ENCODE peak calls at places on chromosome 22, in eight cellular contexts. D, E, F, K, Q, A, X and S are unnamed samples.
A peak's percentile ranks its signal among the peaks of the same experiment; 100 is the strongest.

GRCh38 chr22:20232781-20233180 is 35.3 kb downstream of the RTN4R start:
- DNase-seq in Q (no peak), K (no peak), X (no peak), E (no peak), F (no peak), A (no peak), D (no peak), S (no peak)

GRCh38 chr22:23122992-23123803 is 18.6 kb downstream of the RSPH14 start:
- DNase-seq in E (no peak), K (no peak), D (no peak), A (no peak), F (no peak), Q (no peak), X (no peak), S (no peak)

GRCh38 chr22:28942801-28943500 is 59.6 kb downstream of the ZNRF3 start:
- DNase-seq in A (no peak), F (no peak), K (no peak), E (no peak), D (no peak), X (no peak), Q (no peak), S (no peak)

GRCh38 chr22:27572267-27572666 is 229.3 kb downstream of the MN1 start:
- DNase-seq in D (no peak), K (no peak), Q (no peak), F (no peak), A (no peak), E (no peak), X (no peak), S (no peak)

GRCh38 chr22:38222797-38223119 is 21.0 kb downstream of the MAFF start:
- DNase-seq in Q (no peak), A (no peak), F (no peak), K (no peak), E (no peak), D (no peak), X (no peak), S (no peak)

GRCh38 chr22:20424937-20425587 is 12.6 kb downstream of the SCARF2 start:
- DNase-seq in A (no peak), Q (no peak), E (no peak), X (no peak), D (no peak), F (no peak), K (no peak), S (no peak)

GRCh38 chr22:19058713-19059451 is 63.3 kb downstream of the DGCR2 start:
- DNase-seq in E (no peak), Q (no peak), F (no peak), D (no peak), A (no peak), X (no peak), K (no peak), S (no peak)

GRCh38 chr22:46057762-46058420 is 80.9 kb upstream of the WNT7B start:
- DNase-seq in A (peak; percentile 72), Q (no peak), X (no peak), K (no peak), E (no peak), F (peak; percentile 85), D (peak; percentile 86), S (no peak)

GRCh38 chr22:30425616-30426394 is at the start of gene MTFP1:
- DNase-seq in F (peak; percentile 40), A (peak; percentile 38), K (peak; percentile 74), Q (no peak), D (peak; percentile 79), E (peak; percentile 33), X (peak; percentile 38), S (peak; percentile 39)

GRCh38 chr22:27534720-27535125 is 266.8 kb downstream of the MN1 start:
- DNase-seq in F (no peak), E (no peak), A (no peak), X (no peak), K (peak; percentile 28), Q (no peak), D (no peak), S (no peak)

GRCh38 chr22:28230682-28231081 is 311.6 kb upstream of the PITPNB start:
- DNase-seq in F (no peak), K (no peak), X (no peak), Q (no peak), A (no peak), D (no peak), E (no peak), S (no peak)

GRCh38 chr22:40046126-40046525 is 51.4 kb downstream of the FAM83F start:
- DNase-seq in D (no peak), F (no peak), K (no peak), E (no peak), A (no peak), X (no peak), Q (no peak), S (no peak)

GRCh38 chr22:29625090-29625825 is 21.8 kb downstream of the NF2 start:
- DNase-seq in F (peak; percentile 28), X (peak; percentile 16), A (peak; percentile 23), E (peak; percentile 13), K (peak; percentile 78), D (no peak), Q (no peak), S (no peak)

GRCh38 chr22:28791841-28792490 is 8.4 kb downstream of the XBP1 start:
- DNase-seq in A (no peak), Q (no peak), E (no peak), K (no peak), F (no peak), D (no peak), X (no peak), S (no peak)

GRCh38 chr22:46740910-46741785 is 3.1 kb upstream of the CERK start:
- DNase-seq in X (no peak), E (no peak), K (no peak), A (no peak), F (no peak), Q (no peak), D (no peak), S (no peak)

GRCh38 chr22:22110548-22111266 is 128.1 kb upstream of the TOP3B start:
- DNase-seq in K (peak; percentile 82), Q (no peak), F (no peak), E (no peak), X (no peak), D (no peak), A (peak; percentile 94), S (peak; percentile 30)

GRCh38 chr22:37559901-37560681 is at the start of gene CDC42EP1:
- DNase-seq in E (no peak), X (no peak), Q (no peak), D (peak; percentile 83), A (no peak), K (peak; percentile 57), F (no peak), S (no peak)